ENCODE peak calls at places on chromosomes 16 and 17, in six cellular contexts. X is left colon, R is head of caudate nucleus, F is pancreas, T is aorta, K is GM19239. Y is an unnamed sample.

GRCh38 chr17:66317629-66318028 is 15.2 kb downstream of the PRKCA start:
- DNase-seq in X (no peak), R (no peak), F (no peak), T (no peak), K (no peak), Y (no peak)

GRCh38 chr16:56916571-56917403 is 15.2 kb upstream of the HERPUD1 start:
- DNase-seq in X (no peak), R (no peak), F (no peak), T (peak; percentile 31), K (peak; percentile 62), Y (no peak)

GRCh38 chr17:7590743-7591142 is 849 bp upstream of the SOX15 start:
- DNase-seq in X (no peak), R (no peak), F (no peak), T (no peak), K (no peak), Y (no peak)

GRCh38 chr16:58198022-58198683 is at the start of gene CSNK2A2:
- DNase-seq in X (peak; percentile 69), R (peak; percentile 83), F (peak; percentile 71), T (peak; percentile 90), K (peak; percentile 98), Y (peak; percentile 75)

GRCh38 chr17:44808156-44808555 is 21.9 kb downstream of the GJC1 start:
- DNase-seq in X (no peak), R (no peak), F (no peak), T (no peak), K (no peak), Y (no peak)

GRCh38 chr17:56596741-56597494 is 3.4 kb downstream of the NOG start:
- DNase-seq in X (no peak), R (no peak), F (no peak), T (no peak), K (no peak), Y (no peak)

GRCh38 chr17:50618300-50618699 is 16.4 kb upstream of the ABCC3 start:
- DNase-seq in X (no peak), R (peak; percentile 56), F (no peak), T (no peak), K (no peak), Y (no peak)

GRCh38 chr17:74054249-74054648 is 149.2 kb upstream of the RPL38 start:
- DNase-seq in X (no peak), R (no peak), F (no peak), T (no peak), K (no peak), Y (no peak)

GRCh38 chr17:77735341-77736206 is 222.9 kb upstream of the TNRC6C start:
- DNase-seq in X (peak; percentile 56), R (peak; percentile 19), F (no peak), T (peak; percentile 86), K (no peak), Y (peak; percentile 40)

GRCh38 chr16:10009691-10010090 is 172.5 kb downstream of the GRIN2A start:
- DNase-seq in X (no peak), R (peak; percentile 58), F (no peak), T (no peak), K (no peak), Y (no peak)

GRCh38 chr17:30921544-30922196 is at the start of gene ADAP2:
- DNase-seq in X (peak; percentile 69), R (peak; percentile 35), F (peak; percentile 66), T (peak; percentile 82), K (no peak), Y (peak; percentile 75)

GRCh38 chr16:75789237-75789636 is 62.9 kb upstream of the CPHXL start:
- DNase-seq in X (no peak), R (no peak), F (no peak), T (no peak), K (peak; percentile 31), Y (no peak)

GRCh38 chr17:79990704-79991103 is 45.0 kb downstream of the TBC1D16 start:
- DNase-seq in X (no peak), R (no peak), F (no peak), T (no peak), K (no peak), Y (no peak)

GRCh38 chr17:32192379-32192778 is 50.1 kb downstream of the RHOT1 start:
- DNase-seq in X (no peak), R (no peak), F (no peak), T (no peak), K (no peak), Y (no peak)

GRCh38 chr16:2598133-2598641 is 60.4 kb downstream of the PDPK1 start:
- DNase-seq in X (no peak), R (peak; percentile 7), F (no peak), T (peak; percentile 70), K (no peak), Y (no peak)

GRCh38 chr17:42519546-42520444 is 16.2 kb upstream of the NAGLU start:
- DNase-seq in X (peak; percentile 90), R (peak; percentile 69), F (peak; percentile 71), T (peak; percentile 96), K (no peak), Y (peak; percentile 77)

GRCh38 chr17:80169784-80170500 is at the start of gene CARD14:
- DNase-seq in X (no peak), R (no peak), F (no peak), T (no peak), K (no peak), Y (peak; percentile 57)

GRCh38 chr17:44781553-44782348 is 23.0 kb downstream of the ADAM11 start:
- DNase-seq in X (no peak), R (no peak), F (no peak), T (no peak), K (no peak), Y (no peak)

GRCh38 chr17:72165202-72165972 is 44.6 kb downstream of the SOX9 start:
- DNase-seq in X (no peak), R (no peak), F (no peak), T (no peak), K (no peak), Y (no peak)

GRCh38 chr17:68061512-68062313 is 26.2 kb downstream of the KPNA2 start:
- DNase-seq in X (no peak), R (no peak), F (no peak), T (no peak), K (no peak), Y (no peak)

GRCh38 chr16:56872863-56873391 is 7.9 kb downstream of the SLC12A3 start:
- DNase-seq in X (no peak), R (no peak), F (no peak), T (no peak), K (no peak), Y (no peak)

GRCh38 chr16:86962913-86963312 is 354.3 kb downstream of the C16orf95 start:
- DNase-seq in X (no peak), R (no peak), F (no peak), T (peak; percentile 39), K (no peak), Y (no peak)

GRCh38 chr17:73566905-73567782 is 77.1 kb downstream of the SDK2 start:
- DNase-seq in X (no peak), R (no peak), F (no peak), T (no peak), K (no peak), Y (no peak)

GRCh38 chr17:80732268-80732667 is 187.6 kb downstream of the RPTOR start:
- DNase-seq in X (no peak), R (no peak), F (no peak), T (no peak), K (no peak), Y (no peak)

GRCh38 chr17:17056167-17056562 is 13.9 kb downstream of the MPRIP start:
- DNase-seq in X (no peak), R (no peak), F (peak; percentile 15), T (no peak), K (no peak), Y (peak; percentile 24)

GRCh38 chr17:57538730-57539456 is 206.2 kb downstream of the CCDC182 start:
- DNase-seq in X (no peak), R (no peak), F (no peak), T (no peak), K (no peak), Y (no peak)

GRCh38 chr17:78517421-78517820 is 59.8 kb downstream of the DNAH17 start:
- DNase-seq in X (no peak), R (no peak), F (no peak), T (peak; percentile 17), K (no peak), Y (no peak)

GRCh38 chr17:42832934-42833770 is at the start of gene PSME3:
- DNase-seq in X (peak; percentile 86), R (peak; percentile 94), F (peak; percentile 90), T (peak; percentile 98), K (peak; percentile 91), Y (peak; percentile 93)

GRCh38 chr16:7650446-7650845 is 317.8 kb downstream of the RBFOX1 start:
- DNase-seq in X (no peak), R (no peak), F (no peak), T (no peak), K (no peak), Y (no peak)

GRCh38 chr17:49382556-49382955 is 20.5 kb upstream of the ZNF652 start:
- DNase-seq in X (peak; percentile 68), R (no peak), F (no peak), T (peak; percentile 49), K (no peak), Y (peak; percentile 59)

GRCh38 chr16:88538366-88539060 is 31.7 kb upstream of the ZC3H18 start:
- DNase-seq in X (no peak), R (no peak), F (no peak), T (no peak), K (no peak), Y (no peak)

GRCh38 chr16:4266372-4266771 is 6.5 kb downstream of the TFAP4 start:
- DNase-seq in X (no peak), R (no peak), F (no peak), T (no peak), K (no peak), Y (no peak)

GRCh38 chr16:11636172-11636721 is 32.0 kb upstream of the SNN start:
- DNase-seq in X (peak; percentile 73), R (no peak), F (peak; percentile 34), T (no peak), K (no peak), Y (peak; percentile 79)

Y was measured in stomach.